ENCODE peak calls at places on chromosomes 13 and 19, in ten cellular contexts. A is HAP-1, X is hepatocyte, B is cardiac muscle cell, J is tibial artery, V is thyroid gland, L is neural progenitor cell, T is pancreas, S is H9, Z is left ventricle myocardium inferior. Q is an unnamed sample. For H3K4me1, the result is how much of the 10 kb centered on the place peaks cover.

GRCh38 chr19:3547767-3548282 is 8.9 kb downstream of the TEKTIP1 start:
- DNase-seq in V (no peak), Z (no peak), T (no peak), S (no peak), A (no peak), B (no peak), L (no peak), J (peak), X (no peak), Q (no peak)

GRCh38 chr13:45412274-45413049 is 5.7 kb downstream of the SLC25A30 start:
- DNase-seq in V (no peak), X (no peak), L (no peak), A (no peak), J (no peak), Z (no peak), B (no peak), T (no peak), S (no peak), Q (no peak)

GRCh38 chr19:52961981-52962380 is 700 bp downstream of the ZNF816 start:
- DNase-seq in L (peak), B (no peak), J (no peak), T (no peak), A (no peak), S (no peak), V (no peak), Z (no peak), X (no peak), Q (no peak)

GRCh38 chr13:40344270-40345148 is 321.9 kb downstream of the FOXO1 start:
- DNase-seq in J (no peak), L (no peak), S (no peak), Z (no peak), T (no peak), B (no peak), A (no peak), X (no peak), V (no peak), Q (no peak)

GRCh38 chr13:27043013-27043412 is 128.6 kb downstream of the USP12 start:
- DNase-seq in V (peak), X (peak), B (no peak), J (no peak), T (no peak), S (no peak), L (no peak), Z (no peak), A (peak), Q (peak)

GRCh38 chr13:41900918-41901317 is 60.0 kb downstream of the VWA8 start:
- DNase-seq in A (no peak), L (no peak), B (no peak), V (no peak), J (no peak), Z (no peak), X (no peak), T (no peak), S (no peak), Q (no peak)

GRCh38 chr19:41323430-41324125 is 13.6 kb downstream of the CCDC97 start:
- DNase-seq in Z (peak), X (peak), T (no peak), S (peak), A (no peak), L (no peak), B (no peak), V (peak), J (peak), Q (peak)

GRCh38 chr13:81133066-81133465 is 792.1 kb upstream of the SPRY2 start:
- DNase-seq in X (no peak), Z (no peak), A (no peak), V (no peak), T (no peak), L (no peak), J (no peak), S (no peak), B (no peak), Q (no peak)

GRCh38 chr13:107993239-107993948 is 221.9 kb downstream of the LIG4 start:
- DNase-seq in J (no peak), Z (no peak), L (no peak), X (no peak), A (no peak), T (no peak), V (no peak), B (no peak), S (no peak), Q (peak)

GRCh38 chr19:18292460-18292809 is 11.0 kb upstream of the JUND start:
- DNase-seq in V (no peak), J (no peak), L (no peak), X (no peak), S (peak), T (no peak), B (no peak), Z (no peak), A (no peak), Q (no peak)

GRCh38 chr13:53301449-53301848 is 272.8 kb downstream of the OLFM4 start:
- DNase-seq in A (no peak), J (no peak), V (no peak), X (no peak), B (no peak), Z (no peak), L (no peak), T (no peak), S (no peak), Q (no peak)

GRCh38 chr19:41426952-41427646 is at the start of gene B3GNT8:
- DNase-seq in A (peak), X (peak), V (peak), J (peak), L (peak), S (peak), Z (peak), B (peak), T (peak), Q (peak)

GRCh38 chr13:45402641-45403040 is 15.5 kb downstream of the SLC25A30 start:
- DNase-seq in L (no peak), A (no peak), X (no peak), J (no peak), Z (no peak), S (no peak), B (no peak), V (peak), T (no peak), Q (no peak)

GRCh38 chr19:15269806-15270205 is 37.6 kb upstream of the EPHX3 start:
- DNase-seq in J (no peak), L (no peak), T (no peak), Z (no peak), X (no peak), B (no peak), A (no peak), V (no peak), S (no peak), Q (no peak)

GRCh38 chr19:15268928-15269253 is 36.6 kb upstream of the EPHX3 start:
- DNase-seq in X (no peak), L (no peak), A (no peak), S (no peak), Z (no peak), B (no peak), J (no peak), T (no peak), V (no peak), Q (no peak)

GRCh38 chr19:15279326-15279904 is 47.2 kb upstream of the EPHX3 start:
- DNase-seq in L (peak), A (no peak), S (no peak), V (no peak), Z (no peak), X (no peak), T (no peak), J (no peak), B (no peak), Q (no peak)

GRCh38 chr19:15276620-15277019 is 44.4 kb upstream of the EPHX3 start:
- DNase-seq in Z (no peak), A (no peak), L (no peak), X (no peak), J (no peak), T (no peak), V (no peak), S (no peak), B (no peak), Q (no peak)

GRCh38 chr19:15274477-15274876 is 42.2 kb upstream of the EPHX3 start:
- DNase-seq in J (no peak), Z (no peak), X (no peak), A (no peak), T (no peak), S (no peak), B (no peak), V (no peak), L (no peak), Q (no peak)
- H3K4me1 ChIP-seq in J (half or more), Z (half or more), X (under half), A (under half), T (under half), S (under half), B (under half), V (half or more), L (under half), Q (under half)

GRCh38 chr19:51708811-51709210 is 15.0 kb downstream of the HAS1 start:
- DNase-seq in X (no peak), S (no peak), L (no peak), A (no peak), B (no peak), J (no peak), V (no peak), Z (no peak), T (no peak), Q (no peak)
- H3K4me1 ChIP-seq in X (under half), S (under half), L (under half), A (under half), B (under half), J (under half), V (under half), Z (under half), T (under half), Q (under half)

DNA sequence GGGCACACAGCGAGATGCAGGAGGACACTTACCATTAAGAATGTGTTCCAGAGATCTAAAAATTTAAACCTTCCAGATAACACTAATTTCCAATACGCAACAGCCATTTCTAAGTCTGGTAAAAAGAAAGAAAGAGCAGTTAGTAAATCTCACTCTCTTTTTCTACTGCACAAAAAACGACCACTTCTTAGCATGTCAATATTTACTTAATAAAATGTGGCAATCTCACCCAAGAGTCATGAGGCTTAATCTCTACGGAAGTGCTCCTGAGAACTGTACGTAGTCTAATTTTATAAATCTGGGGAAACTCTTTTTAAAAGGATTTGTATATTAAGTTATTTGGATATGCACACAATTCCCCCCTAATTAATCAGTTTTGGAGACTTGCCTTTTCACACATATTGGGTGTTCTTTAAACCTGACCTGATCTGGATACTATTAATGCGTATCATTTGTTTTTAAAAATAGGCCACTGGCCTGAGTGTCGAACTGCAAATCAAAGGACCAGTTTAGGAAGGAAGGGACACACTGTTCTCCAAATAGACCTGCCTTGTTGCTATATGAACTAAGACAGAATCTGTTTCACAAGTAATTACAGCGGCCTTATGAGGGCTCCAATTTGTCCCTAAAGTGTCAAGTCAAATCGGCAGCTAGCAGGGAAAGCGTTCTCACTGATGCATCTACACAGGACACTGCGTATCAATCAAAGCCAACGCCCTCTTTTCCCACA is 7.9 kb upstream of the ADPRHL1 start:
- DNase-seq in S (no peak), X (no peak), T (no peak), V (no peak), A (no peak), B (no peak), J (no peak), Z (no peak), L (no peak), Q (no peak)
- H3K4me1 ChIP-seq in S (under half), X (under half), T (under half), V (under half), A (under half), B (under half), J (under half), Z (under half), L (under half), Q (under half)

GRCh38 chr19:17200408-17201079 is 14.6 kb upstream of the USE1 start:
- DNase-seq in X (no peak), V (no peak), B (no peak), A (no peak), T (no peak), J (no peak), S (no peak), L (no peak), Z (no peak), Q (no peak)
- H3K4me1 ChIP-seq in X (under half), V (under half), B (under half), A (under half), T (under half), J (under half), S (under half), L (under half), Z (under half), Q (under half)

DNA sequence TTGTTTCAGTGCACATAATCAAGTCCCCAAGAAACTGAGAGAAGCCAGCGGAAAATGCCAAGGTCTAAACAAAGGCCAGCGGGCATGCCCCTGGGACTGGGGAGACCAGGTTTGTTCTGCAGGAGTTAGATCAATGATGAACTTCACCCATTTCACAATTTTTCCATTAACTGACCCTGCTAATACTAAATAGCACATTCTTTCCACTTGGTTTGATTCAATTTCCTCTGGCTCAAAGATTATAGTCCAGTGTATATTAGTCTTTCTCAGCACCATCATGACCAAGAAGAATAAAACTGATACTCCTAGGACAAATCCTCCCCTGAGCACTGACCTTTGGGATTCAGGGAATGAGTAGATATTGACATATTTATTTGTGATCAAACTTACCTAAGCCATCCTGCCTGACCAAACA is 66.4 kb downstream of the MBNL2 start:
- DNase-seq in B (no peak), A (no peak), J (no peak), S (no peak), L (no peak), Z (no peak), X (no peak), V (no peak), T (no peak), Q (no peak)
- H3K4me1 ChIP-seq in B (under half), A (under half), J (under half), S (under half), L (under half), Z (half or more), X (under half), V (under half), T (under half), Q (under half)

GRCh38 chr13:31775148-31775547 is 35.8 kb downstream of the RXFP2 start:
- DNase-seq in L (no peak), V (no peak), T (no peak), Z (no peak), B (no peak), A (no peak), X (no peak), J (no peak), S (no peak), Q (no peak)

GRCh38 chr13:31769581-31769980 is 30.3 kb downstream of the RXFP2 start:
- DNase-seq in T (no peak), J (no peak), L (no peak), S (no peak), V (no peak), X (no peak), Z (no peak), B (no peak), A (no peak), Q (no peak)

GRCh38 chr13:31773538-31773937 is 34.2 kb downstream of the RXFP2 start:
- DNase-seq in X (no peak), S (no peak), T (no peak), V (no peak), B (no peak), A (no peak), Z (no peak), J (no peak), L (no peak), Q (no peak)

GRCh38 chr13:31774186-31774585 is 34.9 kb downstream of the RXFP2 start:
- DNase-seq in X (no peak), Z (no peak), J (no peak), V (no peak), S (no peak), T (no peak), A (no peak), L (no peak), B (no peak), Q (no peak)

DNA sequence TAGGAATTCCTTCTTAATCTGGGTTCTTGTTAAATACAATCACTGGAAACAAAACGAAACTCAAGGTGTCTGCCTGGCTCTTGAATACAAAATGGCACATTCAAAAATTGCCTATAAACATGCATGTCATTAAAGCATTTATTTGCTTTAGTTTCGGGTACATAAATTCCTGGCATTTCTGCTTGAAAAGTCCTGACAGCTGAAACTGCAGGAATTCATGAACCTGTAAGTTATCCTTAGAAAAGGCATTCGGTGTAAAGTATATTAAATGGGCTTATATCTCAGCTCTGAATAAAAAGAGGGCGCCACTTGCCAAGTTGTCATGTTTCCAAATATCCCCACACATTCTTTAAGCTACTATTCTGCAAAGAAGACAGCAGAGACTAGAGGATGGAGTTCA is 32.9 kb downstream of the RXFP2 start:
- DNase-seq in X (no peak), J (no peak), Z (no peak), V (no peak), T (no peak), L (no peak), A (peak), S (no peak), B (no peak), Q (no peak)
- H3K4me1 ChIP-seq in X (under half), J (under half), Z (under half), V (under half), T (under half), L (under half), A (under half), S (under half), B (under half), Q (under half)

Q was measured in SJCRH30.